ENCODE peak calls at places on chromosomes 12 and 14, in four cellular contexts. One of them, this sample, is unnamed. For H3K4me1, the result is how much of the 10 kb centered on the place peaks cover.

GRCh38 chr12:90062799-90063198 is 354.2 kb upstream of the ATP2B1 start:
- ATAC-seq in HepG2: peak
- ATAC-seq in Panc1: no peak
- ATAC-seq in HCT116: peak
- ATAC-seq in this sample: no peak

GRCh38 chr14:105249175-105250007 is 1.1 kb downstream of the BTBD6 start:
- ATAC-seq in Panc1: no peak
- ATAC-seq in HepG2: no peak
- ATAC-seq in HCT116: peak
- ATAC-seq in this sample: no peak

GRCh38 chr14:22124071-22124613 is 450.5 kb upstream of the OR4E1 start:
- ATAC-seq in HCT116: no peak
- ATAC-seq in HepG2: no peak
- ATAC-seq in Panc1: no peak
- ATAC-seq in this sample: no peak

GRCh38 chr14:96038558-96038919 is 623 bp upstream of the C14orf132 start:
- ATAC-seq in Panc1: peak
- ATAC-seq in HCT116: peak
- ATAC-seq in HepG2: peak
- ATAC-seq in this sample: peak

GRCh38 chr14:52929192-52929807 is 21.6 kb downstream of the FERMT2 start:
- ATAC-seq in HepG2: no peak
- ATAC-seq in HCT116: no peak
- ATAC-seq in Panc1: no peak
- ATAC-seq in this sample: no peak

GRCh38 chr12:114918535-114919233 is 234.7 kb upstream of the TBX3 start:
- ATAC-seq in HCT116: no peak
- ATAC-seq in Panc1: peak
- ATAC-seq in HepG2: peak
- ATAC-seq in this sample: no peak

GRCh38 chr14:104094056-104094708 is 8.7 kb downstream of the ASPG start:
- ATAC-seq in HepG2: no peak
- ATAC-seq in Panc1: no peak
- ATAC-seq in HCT116: peak
- ATAC-seq in this sample: no peak

GRCh38 chr14:58864751-58865519 is 227.2 kb downstream of the DACT1 start:
- ATAC-seq in HepG2: no peak
- ATAC-seq in Panc1: no peak
- ATAC-seq in HCT116: no peak
- ATAC-seq in this sample: no peak

GRCh38 chr12:105218434-105218833 is 17.5 kb downstream of the APPL2 start:
- ATAC-seq in Panc1: no peak
- ATAC-seq in HepG2: no peak
- ATAC-seq in HCT116: no peak
- ATAC-seq in this sample: no peak

GRCh38 chr14:88388741-88389282 is 3.4 kb downstream of the SPATA7 start:
- ATAC-seq in HepG2: no peak
- ATAC-seq in HCT116: no peak
- ATAC-seq in Panc1: no peak
- ATAC-seq in this sample: no peak

GRCh38 chr14:88386395-88386794 is 938 bp downstream of the SPATA7 start:
- ATAC-seq in Panc1: no peak
- ATAC-seq in HepG2: no peak
- ATAC-seq in HCT116: no peak
- ATAC-seq in this sample: no peak

GRCh38 chr14:88380405-88380804 is 5.1 kb upstream of the SPATA7 start:
- ATAC-seq in HepG2: peak
- ATAC-seq in Panc1: no peak
- ATAC-seq in HCT116: peak
- ATAC-seq in this sample: no peak

GRCh38 chr14:88384653-88385205 is 728 bp upstream of the SPATA7 start:
- ATAC-seq in HCT116: no peak
- ATAC-seq in HepG2: no peak
- ATAC-seq in Panc1: no peak
- ATAC-seq in this sample: peak

GRCh38 chr14:88385212-88386101 is at the start of gene SPATA7:
- ATAC-seq in Panc1: peak
- ATAC-seq in HepG2: peak
- ATAC-seq in HCT116: peak
- ATAC-seq in this sample: peak
- TF ChIP-seq POLR2AphosphoS5 in Panc1: peak
- TF ChIP-seq POLR2AphosphoS5 in HepG2: peak
- TF ChIP-seq POLR2AphosphoS5 in HCT116: peak
- TF ChIP-seq POLR2AphosphoS5 in this sample: peak

DNA sequence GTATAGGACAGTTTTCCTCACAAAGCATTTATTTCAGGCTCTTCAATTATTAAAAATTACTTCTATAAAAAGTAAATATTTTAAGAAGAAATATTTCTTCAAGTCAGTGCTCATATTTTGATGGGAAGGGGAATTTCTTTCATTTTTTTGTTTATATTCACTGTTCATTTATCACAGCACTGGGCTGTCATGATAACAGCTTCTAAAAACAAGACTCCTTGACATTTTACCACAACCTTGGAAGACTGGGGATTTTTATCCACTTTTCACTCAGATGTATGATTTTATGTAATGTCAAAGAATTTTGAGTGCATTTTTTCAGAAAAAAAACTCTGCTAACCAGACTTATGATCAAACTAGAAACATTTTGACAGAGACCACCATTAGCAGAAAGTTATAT is 149.7 kb downstream of the PHLDA1 start:
- ATAC-seq in Panc1: no peak
- ATAC-seq in HCT116: no peak
- ATAC-seq in HepG2: no peak
- ATAC-seq in this sample: no peak
- H3K4me1 ChIP-seq in Panc1: under half
- H3K4me1 ChIP-seq in HCT116: half or more
- H3K4me1 ChIP-seq in HepG2: under half
- H3K4me1 ChIP-seq in this sample: under half

DNA sequence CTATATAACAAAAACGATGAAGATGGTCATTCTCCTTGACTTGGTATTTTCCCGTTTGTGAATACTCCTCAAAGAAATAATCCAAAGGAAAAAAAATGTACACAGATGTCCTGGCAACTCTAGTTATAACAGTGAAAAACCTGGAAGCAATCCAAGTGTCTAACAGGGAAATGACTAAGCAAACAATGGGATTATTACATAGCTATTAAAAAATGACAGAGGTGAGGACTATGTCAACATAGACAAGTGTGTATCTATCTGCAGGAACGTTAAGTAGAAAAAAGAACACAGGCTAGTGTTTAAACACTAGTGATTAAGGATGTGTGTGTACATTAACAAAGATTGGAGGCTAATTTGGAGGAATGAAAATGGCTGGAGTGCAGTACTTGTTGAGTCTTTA is 5.9 kb upstream of the APOLD1 start:
- ATAC-seq in HepG2: no peak
- ATAC-seq in HCT116: peak
- ATAC-seq in Panc1: peak
- ATAC-seq in this sample: peak
- TF ChIP-seq POLR2AphosphoS5 in HepG2: no peak
- TF ChIP-seq POLR2AphosphoS5 in HCT116: no peak
- TF ChIP-seq POLR2AphosphoS5 in Panc1: peak
- TF ChIP-seq POLR2AphosphoS5 in this sample: no peak

DNA sequence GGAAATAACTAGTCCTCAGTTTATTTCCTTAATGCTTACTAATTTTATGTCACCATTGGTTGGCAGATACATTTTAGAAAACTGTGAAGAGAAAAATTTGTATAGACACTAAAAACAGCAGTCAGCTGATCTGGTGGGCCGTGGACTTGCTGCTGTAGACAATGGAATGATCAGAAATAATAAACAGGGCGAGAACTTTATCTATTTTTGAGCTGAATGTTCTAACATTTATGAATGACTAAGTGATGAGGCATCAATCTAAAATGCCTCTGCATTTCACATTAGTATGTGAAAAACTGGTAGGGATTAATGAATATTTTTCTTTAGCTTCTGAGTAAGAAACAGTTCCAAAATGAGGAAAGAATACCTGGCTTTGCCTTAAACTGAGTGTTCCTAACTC is 24.8 kb upstream of the PKP2 start:
- ATAC-seq in Panc1: no peak
- ATAC-seq in HepG2: no peak
- ATAC-seq in HCT116: no peak
- ATAC-seq in this sample: no peak
- H3K4me1 ChIP-seq in Panc1: under half
- H3K4me1 ChIP-seq in HepG2: under half
- H3K4me1 ChIP-seq in HCT116: under half
- H3K4me1 ChIP-seq in this sample: under half

GRCh38 chr14:61357118-61357517 is 35.7 kb downstream of the PRKCH start:
- ATAC-seq in HCT116: no peak
- ATAC-seq in HepG2: no peak
- ATAC-seq in Panc1: no peak
- ATAC-seq in this sample: no peak

GRCh38 chr14:61358812-61359211 is 37.4 kb downstream of the PRKCH start:
- ATAC-seq in HepG2: no peak
- ATAC-seq in Panc1: no peak
- ATAC-seq in HCT116: no peak
- ATAC-seq in this sample: no peak

GRCh38 chr14:61364243-61364642 is 42.9 kb downstream of the PRKCH start:
- ATAC-seq in HCT116: no peak
- ATAC-seq in HepG2: no peak
- ATAC-seq in Panc1: no peak
- ATAC-seq in this sample: no peak

GRCh38 chr14:61362072-61362750 is 40.8 kb downstream of the PRKCH start:
- ATAC-seq in HepG2: no peak
- ATAC-seq in HCT116: no peak
- ATAC-seq in Panc1: no peak
- ATAC-seq in this sample: no peak

DNA sequence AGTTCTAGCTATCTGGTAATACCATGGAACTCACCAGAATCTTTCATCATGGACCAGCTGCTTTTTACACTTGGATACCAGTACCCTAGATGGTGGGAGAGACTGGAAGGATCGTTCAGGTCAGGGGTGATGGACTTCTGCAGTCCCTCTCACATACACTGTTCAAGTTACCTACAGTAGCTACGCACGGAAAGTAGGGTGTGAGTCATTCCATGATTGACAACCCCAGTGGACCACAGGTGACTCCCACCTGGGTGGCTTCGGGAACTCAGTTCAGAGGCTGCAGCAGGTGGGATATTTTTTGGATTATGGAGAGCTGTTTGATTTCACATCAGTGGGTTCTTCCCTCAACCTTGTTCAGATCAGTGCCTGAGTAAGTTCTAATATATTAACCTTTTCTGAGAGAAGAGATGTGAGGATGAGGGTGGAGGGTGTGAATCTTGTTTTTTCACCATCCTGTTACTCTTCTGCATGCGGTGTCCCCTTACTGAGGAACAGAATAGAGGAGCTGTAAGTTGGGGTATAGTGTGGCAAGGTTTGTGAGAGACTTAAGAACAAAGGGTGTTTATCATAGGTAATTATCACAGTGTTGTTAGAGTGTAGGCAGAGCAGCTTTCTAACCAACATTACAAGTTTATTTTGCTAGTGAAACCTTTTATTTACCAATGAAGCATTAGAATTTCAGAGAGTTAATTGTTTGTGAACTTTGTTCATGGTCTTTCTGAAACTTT is 39.6 kb downstream of the PRKCH start:
- ATAC-seq in HepG2: no peak
- ATAC-seq in HCT116: no peak
- ATAC-seq in Panc1: no peak
- ATAC-seq in this sample: no peak
- TF ChIP-seq POLR2AphosphoS5 in HepG2: no peak
- TF ChIP-seq POLR2AphosphoS5 in HCT116: no peak
- TF ChIP-seq POLR2AphosphoS5 in Panc1: no peak
- TF ChIP-seq POLR2AphosphoS5 in this sample: no peak

DNA sequence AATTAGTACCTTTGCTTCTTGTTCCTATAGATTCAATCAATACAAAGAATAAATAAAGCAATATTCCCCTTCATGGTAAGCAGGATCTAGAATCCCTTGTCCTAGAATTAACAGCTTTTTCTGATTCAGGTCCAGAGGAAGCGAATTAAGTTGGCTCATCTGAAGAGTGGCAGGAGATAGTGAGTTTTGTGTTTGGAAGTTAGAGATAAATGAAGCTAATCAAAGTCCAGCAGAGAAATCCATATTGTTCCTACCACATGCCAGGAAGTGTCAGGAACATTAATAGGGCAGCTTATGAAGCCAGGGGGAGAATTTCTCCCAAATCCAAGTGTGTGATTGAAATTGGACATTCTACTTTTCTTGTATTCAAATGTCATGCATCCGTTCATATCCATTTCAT is 13.9 kb downstream of the CAPZA3 start:
- ATAC-seq in HCT116: no peak
- ATAC-seq in HepG2: no peak
- ATAC-seq in Panc1: no peak
- ATAC-seq in this sample: no peak
- H3K4me1 ChIP-seq in HCT116: under half
- H3K4me1 ChIP-seq in HepG2: under half
- H3K4me1 ChIP-seq in Panc1: under half
- H3K4me1 ChIP-seq in this sample: under half

This sample was measured in gastroesophageal sphincter.